ENCODE peak calls at places on chromosomes 6 and 20, in eight cellular contexts. One of them, this sample, is unnamed. For H3K4me1, the result is how much of the 10 kb centered on the place peaks cover.

GRCh38 chr6:118810420-118811027 is 83.4 kb upstream of the ASF1A start:
- DNase-seq in heart right ventricle: no peak
- DNase-seq in fibroblast of lung: no peak
- DNase-seq in PC-9: no peak
- DNase-seq in cardiac muscle cell: no peak
- DNase-seq in endothelial cell of umbilical vein: no peak
- DNase-seq in IMR-90: no peak
- DNase-seq in ovary: no peak
- DNase-seq in this sample: no peak

GRCh38 chr6:56852611-56853010 is 102.3 kb upstream of the BEND6 start:
- DNase-seq in fibroblast of lung: peak
- DNase-seq in PC-9: peak
- DNase-seq in endothelial cell of umbilical vein: no peak
- DNase-seq in heart right ventricle: no peak
- DNase-seq in IMR-90: no peak
- DNase-seq in ovary: no peak
- DNase-seq in cardiac muscle cell: no peak
- DNase-seq in this sample: no peak

GRCh38 chr20:11216451-11217314 is 542.9 kb upstream of the JAG1 start:
- DNase-seq in fibroblast of lung: peak
- DNase-seq in endothelial cell of umbilical vein: peak
- DNase-seq in cardiac muscle cell: no peak
- DNase-seq in ovary: no peak
- DNase-seq in heart right ventricle: no peak
- DNase-seq in PC-9: no peak
- DNase-seq in IMR-90: peak
- DNase-seq in this sample: no peak

GRCh38 chr6:118876814-118877213 is 17.1 kb upstream of the ASF1A start:
- DNase-seq in cardiac muscle cell: no peak
- DNase-seq in PC-9: no peak
- DNase-seq in fibroblast of lung: peak
- DNase-seq in heart right ventricle: no peak
- DNase-seq in IMR-90: peak
- DNase-seq in endothelial cell of umbilical vein: no peak
- DNase-seq in ovary: no peak
- DNase-seq in this sample: no peak

GRCh38 chr6:43246301-43247114 is 3.2 kb downstream of the TTBK1 start:
- DNase-seq in heart right ventricle: peak
- DNase-seq in endothelial cell of umbilical vein: peak
- DNase-seq in ovary: no peak
- DNase-seq in IMR-90: no peak
- DNase-seq in PC-9: peak
- DNase-seq in cardiac muscle cell: peak
- DNase-seq in fibroblast of lung: no peak
- DNase-seq in this sample: no peak

GRCh38 chr20:25224941-25225340 is 22.9 kb upstream of the PYGB start:
- DNase-seq in cardiac muscle cell: no peak
- DNase-seq in fibroblast of lung: no peak
- DNase-seq in PC-9: no peak
- DNase-seq in endothelial cell of umbilical vein: no peak
- DNase-seq in heart right ventricle: no peak
- DNase-seq in ovary: no peak
- DNase-seq in IMR-90: no peak
- DNase-seq in this sample: no peak

GRCh38 chr6:112305795-112306194 is 41.3 kb upstream of the RFPL4B start:
- DNase-seq in IMR-90: no peak
- DNase-seq in cardiac muscle cell: no peak
- DNase-seq in ovary: no peak
- DNase-seq in PC-9: peak
- DNase-seq in endothelial cell of umbilical vein: no peak
- DNase-seq in heart right ventricle: no peak
- DNase-seq in fibroblast of lung: no peak
- DNase-seq in this sample: no peak

GRCh38 chr6:41635365-41635764 is 2.9 kb upstream of the MDFI start:
- DNase-seq in endothelial cell of umbilical vein: no peak
- DNase-seq in fibroblast of lung: no peak
- DNase-seq in ovary: no peak
- DNase-seq in PC-9: no peak
- DNase-seq in IMR-90: no peak
- DNase-seq in cardiac muscle cell: no peak
- DNase-seq in heart right ventricle: no peak
- DNase-seq in this sample: no peak

GRCh38 chr6:11766056-11766455 is 12.5 kb downstream of the ADTRP start:
- DNase-seq in endothelial cell of umbilical vein: peak
- DNase-seq in PC-9: no peak
- DNase-seq in fibroblast of lung: peak
- DNase-seq in cardiac muscle cell: no peak
- DNase-seq in ovary: no peak
- DNase-seq in IMR-90: peak
- DNase-seq in heart right ventricle: no peak
- DNase-seq in this sample: no peak

GRCh38 chr6:11762782-11763459 is 15.7 kb downstream of the ADTRP start:
- DNase-seq in ovary: no peak
- DNase-seq in endothelial cell of umbilical vein: peak
- DNase-seq in cardiac muscle cell: no peak
- DNase-seq in fibroblast of lung: peak
- DNase-seq in heart right ventricle: no peak
- DNase-seq in IMR-90: no peak
- DNase-seq in PC-9: no peak
- DNase-seq in this sample: no peak

GRCh38 chr6:11763460-11764249 is 14.9 kb downstream of the ADTRP start:
- DNase-seq in PC-9: no peak
- DNase-seq in fibroblast of lung: peak
- DNase-seq in cardiac muscle cell: no peak
- DNase-seq in ovary: no peak
- DNase-seq in heart right ventricle: no peak
- DNase-seq in endothelial cell of umbilical vein: no peak
- DNase-seq in IMR-90: no peak
- DNase-seq in this sample: no peak

GRCh38 chr6:11761744-11762620 is 16.6 kb downstream of the ADTRP start:
- DNase-seq in cardiac muscle cell: no peak
- DNase-seq in fibroblast of lung: peak
- DNase-seq in ovary: no peak
- DNase-seq in heart right ventricle: no peak
- DNase-seq in PC-9: peak
- DNase-seq in endothelial cell of umbilical vein: no peak
- DNase-seq in IMR-90: no peak
- DNase-seq in this sample: no peak

GRCh38 chr6:11764250-11764604 is 14.4 kb downstream of the ADTRP start:
- DNase-seq in PC-9: no peak
- DNase-seq in IMR-90: no peak
- DNase-seq in heart right ventricle: no peak
- DNase-seq in cardiac muscle cell: no peak
- DNase-seq in ovary: no peak
- DNase-seq in fibroblast of lung: no peak
- DNase-seq in endothelial cell of umbilical vein: no peak
- DNase-seq in this sample: no peak
- H3K4me1 ChIP-seq in PC-9: half or more
- H3K4me1 ChIP-seq in IMR-90: under half
- H3K4me1 ChIP-seq in heart right ventricle: under half
- H3K4me1 ChIP-seq in cardiac muscle cell: under half
- H3K4me1 ChIP-seq in ovary: under half
- H3K4me1 ChIP-seq in fibroblast of lung: under half
- H3K4me1 ChIP-seq in endothelial cell of umbilical vein: under half
- H3K4me1 ChIP-seq in this sample: under half

GRCh38 chr20:34473262-34473883 is 42.8 kb upstream of the DYNLRB1 start:
- DNase-seq in endothelial cell of umbilical vein: peak
- DNase-seq in IMR-90: peak
- DNase-seq in PC-9: no peak
- DNase-seq in fibroblast of lung: peak
- DNase-seq in heart right ventricle: peak
- DNase-seq in cardiac muscle cell: peak
- DNase-seq in ovary: no peak
- DNase-seq in this sample: peak
- H3K4me3 ChIP-seq in endothelial cell of umbilical vein: no peak
- H3K4me3 ChIP-seq in IMR-90: no peak
- H3K4me3 ChIP-seq in PC-9: no peak
- H3K4me3 ChIP-seq in fibroblast of lung: no peak
- H3K4me3 ChIP-seq in heart right ventricle: no peak
- H3K4me3 ChIP-seq in cardiac muscle cell: no peak
- H3K4me3 ChIP-seq in ovary: no peak
- H3K4me3 ChIP-seq in this sample: no peak

GRCh38 chr6:52535711-52536423 is 41.0 kb downstream of the TRAM2 start:
- DNase-seq in cardiac muscle cell: no peak
- DNase-seq in IMR-90: no peak
- DNase-seq in ovary: no peak
- DNase-seq in endothelial cell of umbilical vein: no peak
- DNase-seq in heart right ventricle: no peak
- DNase-seq in PC-9: no peak
- DNase-seq in fibroblast of lung: no peak
- DNase-seq in this sample: no peak
- H3K4me1 ChIP-seq in cardiac muscle cell: under half
- H3K4me1 ChIP-seq in IMR-90: under half
- H3K4me1 ChIP-seq in ovary: under half
- H3K4me1 ChIP-seq in endothelial cell of umbilical vein: half or more
- H3K4me1 ChIP-seq in heart right ventricle: half or more
- H3K4me1 ChIP-seq in PC-9: under half
- H3K4me1 ChIP-seq in fibroblast of lung: under half
- H3K4me1 ChIP-seq in this sample: half or more

GRCh38 chr20:21505161-21505809 is 8.6 kb downstream of the NKX2-2 start:
- DNase-seq in ovary: peak
- DNase-seq in heart right ventricle: peak
- DNase-seq in fibroblast of lung: no peak
- DNase-seq in IMR-90: peak
- DNase-seq in PC-9: no peak
- DNase-seq in cardiac muscle cell: peak
- DNase-seq in endothelial cell of umbilical vein: peak
- DNase-seq in this sample: no peak
- H3K4me3 ChIP-seq in ovary: no peak
- H3K4me3 ChIP-seq in heart right ventricle: no peak
- H3K4me3 ChIP-seq in fibroblast of lung: no peak
- H3K4me3 ChIP-seq in IMR-90: no peak
- H3K4me3 ChIP-seq in PC-9: no peak
- H3K4me3 ChIP-seq in cardiac muscle cell: peak
- H3K4me3 ChIP-seq in endothelial cell of umbilical vein: no peak
- H3K4me3 ChIP-seq in this sample: no peak

DNA sequence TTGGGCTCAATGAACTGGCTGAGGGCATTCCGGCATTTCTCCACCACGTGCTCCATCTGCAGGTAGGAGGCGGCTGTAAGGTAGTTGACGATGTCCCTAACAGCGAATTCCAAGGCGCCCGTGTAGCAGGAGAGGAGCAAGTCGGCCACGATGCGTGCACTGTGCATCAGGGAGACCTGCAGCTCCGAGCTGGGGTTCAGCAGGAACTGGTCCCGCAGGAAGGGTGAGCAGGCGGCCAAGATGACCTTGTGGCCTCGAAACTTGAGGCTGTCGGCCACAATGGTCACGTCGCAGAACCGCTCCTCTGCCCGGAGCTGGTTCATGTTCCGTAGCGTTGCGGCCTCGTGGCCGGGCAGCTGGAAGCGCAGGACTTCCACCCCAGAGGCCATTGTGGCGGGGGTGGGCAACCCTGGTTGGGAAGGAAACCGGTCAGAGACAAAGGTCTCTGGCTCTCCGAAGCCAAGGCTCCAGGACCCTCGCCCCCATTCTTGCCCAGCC is 920 bp downstream of the ZBTB12 start:
- DNase-seq in heart right ventricle: no peak
- DNase-seq in cardiac muscle cell: peak
- DNase-seq in ovary: no peak
- DNase-seq in PC-9: no peak
- DNase-seq in fibroblast of lung: no peak
- DNase-seq in endothelial cell of umbilical vein: no peak
- DNase-seq in IMR-90: no peak
- DNase-seq in this sample: no peak
- H3K4me1 ChIP-seq in heart right ventricle: under half
- H3K4me1 ChIP-seq in cardiac muscle cell: under half
- H3K4me1 ChIP-seq in ovary: under half
- H3K4me1 ChIP-seq in PC-9: under half
- H3K4me1 ChIP-seq in fibroblast of lung: under half
- H3K4me1 ChIP-seq in endothelial cell of umbilical vein: under half
- H3K4me1 ChIP-seq in IMR-90: under half
- H3K4me1 ChIP-seq in this sample: under half

This sample was measured in SJSA1.